ENCODE peak calls at places on chromosomes 2 and 18, in ten cellular contexts. V is adrenal gland; D is transverse colon; Z is AG04449; S is left ventricle myocardium inferior; U is GM23338; W is WERI-Rb-1; Y is foreskin fibroblast; I is CD8-positive, alpha-beta T cell; E is suprapubic skin. N is an unnamed sample.

GRCh38 chr2:157839162-157839801 is 36.8 kb downstream of the ACVR1 start:
- DNase-seq in V (peak; percentile 40), D (no peak), Z (no peak), S (no peak), U (peak; percentile 96), W (peak; percentile 62), Y (peak; percentile 64), I (no peak), E (peak; percentile 68), N (peak; percentile 66)

GRCh38 chr2:213415093-213415492 is 130.8 kb downstream of the SPAG16 start:
- DNase-seq in V (no peak), D (no peak), Z (no peak), S (no peak), U (no peak), W (no peak), Y (no peak), I (no peak), E (no peak), N (no peak)

GRCh38 chr2:25838152-25838756 is 40.0 kb downstream of the ASXL2 start:
- DNase-seq in V (no peak), D (no peak), Z (no peak), S (no peak), U (no peak), W (peak; percentile 21), Y (no peak), I (no peak), E (no peak), N (no peak)

GRCh38 chr18:54777118-54777791 is 51.0 kb upstream of the RAB27B start:
- DNase-seq in V (no peak), D (no peak), Z (no peak), S (no peak), U (no peak), W (no peak), Y (no peak), I (no peak), E (no peak), N (no peak)

GRCh38 chr2:17242813-17243485 is 275.3 kb downstream of the RAD51AP2 start:
- DNase-seq in V (no peak), D (no peak), Z (no peak), S (no peak), U (no peak), W (no peak), Y (no peak), I (no peak), E (no peak), N (no peak)

GRCh38 chr2:3575534-3576324 is 669 bp downstream of the RPS7 start:
- DNase-seq in V (peak; percentile 26), D (no peak), Z (no peak), S (no peak), U (peak; percentile 14), W (peak; percentile 30), Y (no peak), I (no peak), E (no peak), N (no peak)

GRCh38 chr2:226376516-226377180 is 423.0 kb downstream of the IRS1 start:
- DNase-seq in V (no peak), D (no peak), Z (no peak), S (no peak), U (peak; percentile 12), W (no peak), Y (peak; percentile 11), I (no peak), E (no peak), N (no peak)

GRCh38 chr2:5869871-5870375 is 177.7 kb downstream of the SOX11 start:
- DNase-seq in V (no peak), D (no peak), Z (no peak), S (no peak), U (no peak), W (no peak), Y (no peak), I (no peak), E (no peak), N (no peak)

GRCh38 chr2:170660406-170660805 is 54.7 kb upstream of the SP5 start:
- DNase-seq in V (no peak), D (no peak), Z (peak; percentile 2), S (no peak), U (no peak), W (no peak), Y (peak; percentile 1), I (no peak), E (no peak), N (no peak)

GRCh38 chr2:61178603-61179545 is 16.9 kb downstream of the C2orf74 start:
- DNase-seq in V (no peak), D (no peak), Z (no peak), S (no peak), U (no peak), W (no peak), Y (no peak), I (no peak), E (peak; percentile 72), N (no peak)

GRCh38 chr18:77168666-77169358 is 36.2 kb upstream of the MBP start:
- DNase-seq in V (no peak), D (no peak), Z (no peak), S (no peak), U (no peak), W (no peak), Y (no peak), I (no peak), E (no peak), N (no peak)

GRCh38 chr18:50284226-50284885 is 3.0 kb upstream of the MBD1 start:
- DNase-seq in V (peak; percentile 78), D (no peak), Z (no peak), S (no peak), U (no peak), W (no peak), Y (no peak), I (no peak), E (no peak), N (no peak)

GRCh38 chr2:15159206-15159605 is 401.9 kb downstream of the NBAS start:
- DNase-seq in V (no peak), D (no peak), Z (no peak), S (no peak), U (no peak), W (no peak), Y (no peak), I (no peak), E (no peak), N (no peak)

GRCh38 chr2:62870966-62871365 is 165.5 kb downstream of the EHBP1 start:
- DNase-seq in V (no peak), D (no peak), Z (no peak), S (no peak), U (no peak), W (no peak), Y (no peak), I (no peak), E (no peak), N (no peak)

GRCh38 chr18:78603102-78603501 is 376.5 kb upstream of the SALL3 start:
- DNase-seq in V (no peak), D (no peak), Z (no peak), S (no peak), U (no peak), W (no peak), Y (no peak), I (no peak), E (no peak), N (no peak)
- H3K4me3 ChIP-seq in V (no peak overlapping the region), D (no peak overlapping the region), Z (no peak overlapping the region), S (no peak overlapping the region), U (no peak overlapping the region), W (no peak overlapping the region), Y (no peak overlapping the region), I (no peak overlapping the region), E (no peak overlapping the region), N (no peak overlapping the region)

GRCh38 chr2:19473415-19473814 is 115.0 kb upstream of the OSR1 start:
- DNase-seq in V (no peak), D (no peak), Z (no peak), S (no peak), U (no peak), W (no peak), Y (no peak), I (no peak), E (no peak), N (no peak)
- H3K4me3 ChIP-seq in V (no peak overlapping the region), D (no peak overlapping the region), Z (no peak overlapping the region), S (no peak overlapping the region), U (no peak overlapping the region), W (no peak overlapping the region), Y (no peak overlapping the region), I (no peak overlapping the region), E (no peak overlapping the region), N (no peak overlapping the region)

GRCh38 chr18:62875320-62875719 is 160.0 kb downstream of the PHLPP1 start:
- DNase-seq in V (no peak), D (no peak), Z (no peak), S (no peak), U (no peak), W (no peak), Y (no peak), I (no peak), E (no peak), N (no peak)

GRCh38 chr18:62876828-62877227 is 161.5 kb downstream of the PHLPP1 start:
- DNase-seq in V (no peak), D (no peak), Z (no peak), S (no peak), U (peak; percentile 28), W (no peak), Y (no peak), I (no peak), E (no peak), N (no peak)

GRCh38 chr18:62876106-62876505 is 160.8 kb downstream of the PHLPP1 start:
- DNase-seq in V (no peak), D (no peak), Z (no peak), S (no peak), U (no peak), W (no peak), Y (no peak), I (no peak), E (no peak), N (no peak)

GRCh38 chr18:62878305-62878704 is 163.0 kb downstream of the PHLPP1 start:
- DNase-seq in V (no peak), D (no peak), Z (no peak), S (no peak), U (no peak), W (no peak), Y (no peak), I (no peak), E (no peak), N (no peak)

GRCh38 chr18:62877448-62878221 is 162.3 kb downstream of the PHLPP1 start:
- DNase-seq in V (no peak), D (no peak), Z (peak; percentile 16), S (no peak), U (peak; percentile 97), W (no peak), Y (peak; percentile 35), I (no peak), E (no peak), N (peak; percentile 57)
- H3K4me3 ChIP-seq in V (no peak overlapping the region), D (no peak overlapping the region), Z (no peak overlapping the region), S (peak overlapping the region; percentile 6), U (peak overlapping the region; percentile 6), W (no peak overlapping the region), Y (no peak overlapping the region), I (no peak overlapping the region), E (no peak overlapping the region), N (no peak overlapping the region)

DNA sequence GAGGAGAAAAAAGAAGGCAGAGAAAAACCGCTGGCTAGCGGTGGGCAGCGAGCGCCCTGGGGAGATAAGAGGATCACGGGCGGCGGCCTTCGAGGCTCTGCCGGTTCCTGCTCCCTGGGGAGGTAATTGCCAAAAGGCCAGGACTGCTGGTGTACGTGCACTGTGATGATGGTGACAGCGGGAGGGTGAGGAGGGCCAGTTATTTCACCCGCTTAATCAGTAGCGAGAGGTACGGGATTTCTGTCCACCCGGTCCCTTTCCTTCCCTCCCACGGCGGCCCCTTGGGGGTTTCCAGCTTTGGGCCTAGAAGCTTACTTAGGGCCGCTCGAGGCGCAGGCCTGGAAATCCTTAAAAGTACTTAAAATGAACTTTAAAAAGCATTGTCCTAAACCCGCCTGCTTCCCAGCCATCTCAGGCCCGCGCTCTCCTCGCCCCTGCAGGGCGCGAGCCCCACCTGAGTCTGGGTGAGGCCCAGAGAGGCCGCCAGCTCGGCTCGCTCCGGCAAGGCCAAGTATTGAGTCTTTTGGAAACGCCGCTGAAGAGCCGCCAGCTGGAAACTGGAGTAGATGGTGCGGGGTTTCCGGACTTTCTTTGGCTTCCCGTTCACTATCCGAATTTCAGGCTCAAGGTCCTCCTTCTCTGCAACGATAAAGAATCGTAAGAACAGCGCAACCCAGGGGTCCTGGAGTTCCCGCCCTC is 1.5 kb downstream of the DLX2 start:
- DNase-seq in V (no peak), D (no peak), Z (no peak), S (no peak), U (peak; percentile 58), W (no peak), Y (no peak), I (no peak), E (no peak), N (no peak)
- H3K4me3 ChIP-seq in V (no peak overlapping the region), D (no peak overlapping the region), Z (peak overlapping the region; percentile 81), S (peak overlapping the region; percentile 67), U (peak overlapping the region; percentile 62), W (peak overlapping the region; percentile 49), Y (peak overlapping the region; percentile 50), I (peak overlapping the region; percentile 44), E (peak overlapping the region; percentile 64), N (no peak overlapping the region)

N was measured in iPS DF 6.9.